ENCODE peak calls at places on chromosomes 5 and 9, in five cellular contexts. T is endothelial cell, O is GM23338, Y is GM06990, X is bronchial epithelial cell. R is an unnamed sample.
A peak's percentile ranks its signal among the peaks of the same experiment; 100 is the strongest.

GRCh38 chr9:114852050-114852594 is 46.3 kb upstream of the TNFSF15 start:
- DNase-seq in X (peak; percentile 33), T (no peak), Y (no peak), O (no peak), R (peak; percentile 73)

GRCh38 chr5:17398439-17398838 is 99.6 kb upstream of the TAF11L2 start:
- DNase-seq in X (peak; percentile 95), Y (no peak), O (no peak), T (no peak), R (peak; percentile 70)

GRCh38 chr5:149851211-149851610 is 93.4 kb downstream of the PDE6A start:
- DNase-seq in T (no peak), Y (no peak), X (no peak), O (no peak), R (no peak)

GRCh38 chr9:69937358-69937757 is 106.3 kb upstream of the MAMDC2 start:
- DNase-seq in Y (no peak), O (no peak), X (peak; percentile 80), T (no peak), R (no peak)

GRCh38 chr9:107732781-107733529 is 243.4 kb upstream of the KLF4 start:
- DNase-seq in T (no peak), Y (no peak), O (no peak), X (peak; percentile 60), R (peak; percentile 90)

GRCh38 chr9:114507726-114508125 is 2.5 kb upstream of the WHRN start:
- DNase-seq in Y (no peak), T (no peak), X (peak; percentile 52), O (peak; percentile 49), R (peak; percentile 43)

GRCh38 chr5:63205976-63206375 is 627.4 kb downstream of the LRRC70 start:
- DNase-seq in Y (no peak), T (no peak), X (no peak), O (peak; percentile 12), R (no peak)

GRCh38 chr5:180591249-180591887 is at the start of gene SCGB3A1:
- DNase-seq in X (no peak), T (no peak), Y (no peak), O (peak; percentile 63), R (no peak)

GRCh38 chr9:97980918-97981827 is 2.0 kb upstream of the ANP32B start:
- DNase-seq in T (no peak), O (no peak), Y (no peak), X (no peak), R (no peak)

GRCh38 chr5:59485629-59486439 is 407.7 kb downstream of the PDE4D start:
- DNase-seq in X (peak; percentile 34), O (no peak), Y (no peak), T (no peak), R (peak; percentile 57)

GRCh38 chr5:59486508-59486907 is 407.0 kb downstream of the PDE4D start:
- DNase-seq in O (no peak), T (no peak), X (no peak), Y (no peak), R (no peak)

GRCh38 chr5:59485104-59485503 is 408.4 kb downstream of the PDE4D start:
- DNase-seq in O (no peak), T (no peak), X (no peak), Y (no peak), R (no peak)

GRCh38 chr5:59484618-59485017 is 408.9 kb downstream of the PDE4D start:
- DNase-seq in T (no peak), O (no peak), X (no peak), Y (no peak), R (no peak)

DNA sequence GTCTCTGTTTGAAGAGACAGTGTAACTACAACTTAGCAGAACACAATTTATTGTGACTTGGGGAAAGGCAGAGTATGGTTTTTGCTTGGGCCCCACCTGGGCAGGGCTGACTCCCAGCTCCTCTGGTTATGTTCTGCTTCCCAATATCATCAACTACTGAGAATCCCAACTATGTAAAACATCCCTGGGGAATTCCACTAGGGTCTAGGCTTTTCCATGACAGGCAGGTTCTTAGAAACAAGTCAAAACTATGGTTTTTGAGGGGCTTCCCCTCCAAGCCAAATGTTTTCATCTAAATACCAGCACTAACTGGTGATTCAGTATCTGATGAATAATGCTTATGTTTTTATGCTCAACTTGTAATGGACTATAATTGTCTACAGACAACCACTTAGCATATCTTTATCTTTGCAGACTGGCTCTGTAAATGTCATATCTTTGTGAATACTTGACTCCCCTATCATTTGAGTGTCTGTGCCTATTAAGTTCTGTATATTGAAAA is 409.5 kb downstream of the PDE4D start:
- DNase-seq in Y (no peak), O (peak; percentile 55), T (no peak), X (peak; percentile 60), R (no peak)
- TF ChIP-seq CTCF in Y (no peak), O (no peak), T (no peak), X (no peak), R (no peak)

GRCh38 chr9:5773324-5773999 is 59.5 kb downstream of the ERMP1 start:
- DNase-seq in O (peak; percentile 42), X (no peak), T (no peak), Y (no peak), R (no peak)
- TF ChIP-seq CTCF in O (peak; percentile 56), X (no peak), T (no peak), Y (no peak), R (no peak)

GRCh38 chr5:38734353-38734752 is 111.5 kb upstream of the OSMR start:
- DNase-seq in Y (no peak), O (peak; percentile 84), T (no peak), X (no peak), R (no peak)
- TF ChIP-seq CTCF in Y (no peak), O (peak; percentile 63), T (no peak), X (no peak), R (no peak)

DNA sequence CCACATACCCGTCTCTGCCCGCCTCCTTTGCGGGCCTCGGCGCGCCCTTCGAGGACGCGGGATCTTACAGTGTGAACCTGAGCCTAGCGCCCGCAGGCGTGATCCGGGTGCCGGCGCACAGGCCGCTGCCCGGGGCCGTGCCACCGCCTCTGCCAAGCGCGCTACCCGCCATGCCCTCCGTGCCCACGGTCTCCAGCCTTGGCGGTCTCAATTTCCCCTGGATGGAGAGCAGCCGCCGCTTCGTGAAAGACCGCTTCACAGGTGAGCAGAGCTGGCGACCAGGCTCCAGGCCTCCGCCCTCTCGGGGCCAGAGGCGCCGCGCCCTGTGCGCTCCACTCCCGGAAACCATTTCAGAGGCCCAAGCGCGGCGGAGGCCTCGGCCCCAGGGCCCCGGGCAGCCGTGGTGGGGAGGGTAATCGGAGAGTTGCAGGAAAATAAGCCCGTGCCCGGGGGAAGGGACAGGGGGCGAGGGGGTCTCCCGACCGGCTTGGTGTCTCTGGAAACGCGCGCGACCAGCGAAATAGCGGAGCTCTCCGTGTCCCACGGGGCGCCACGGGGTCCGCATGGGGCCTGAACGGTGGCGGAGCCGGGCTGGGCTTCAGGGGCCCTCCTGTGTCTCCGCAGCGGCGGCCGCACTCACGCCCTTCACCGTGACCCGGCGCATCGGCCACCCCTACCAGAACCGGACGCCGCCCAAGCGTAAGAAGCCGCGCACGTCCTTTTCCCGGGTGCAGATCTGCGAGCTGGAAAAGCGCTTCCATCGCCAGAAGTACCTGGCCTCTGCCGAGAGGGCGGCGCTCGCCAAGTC is 682 bp downstream of the TLX3 start:
- DNase-seq in Y (no peak), O (no peak), X (no peak), T (peak; percentile 42), R (no peak)
- TF ChIP-seq CTCF in Y (peak; percentile 4), O (peak; percentile 53), X (peak; percentile 68), T (peak; percentile 66), R (no peak)

DNA sequence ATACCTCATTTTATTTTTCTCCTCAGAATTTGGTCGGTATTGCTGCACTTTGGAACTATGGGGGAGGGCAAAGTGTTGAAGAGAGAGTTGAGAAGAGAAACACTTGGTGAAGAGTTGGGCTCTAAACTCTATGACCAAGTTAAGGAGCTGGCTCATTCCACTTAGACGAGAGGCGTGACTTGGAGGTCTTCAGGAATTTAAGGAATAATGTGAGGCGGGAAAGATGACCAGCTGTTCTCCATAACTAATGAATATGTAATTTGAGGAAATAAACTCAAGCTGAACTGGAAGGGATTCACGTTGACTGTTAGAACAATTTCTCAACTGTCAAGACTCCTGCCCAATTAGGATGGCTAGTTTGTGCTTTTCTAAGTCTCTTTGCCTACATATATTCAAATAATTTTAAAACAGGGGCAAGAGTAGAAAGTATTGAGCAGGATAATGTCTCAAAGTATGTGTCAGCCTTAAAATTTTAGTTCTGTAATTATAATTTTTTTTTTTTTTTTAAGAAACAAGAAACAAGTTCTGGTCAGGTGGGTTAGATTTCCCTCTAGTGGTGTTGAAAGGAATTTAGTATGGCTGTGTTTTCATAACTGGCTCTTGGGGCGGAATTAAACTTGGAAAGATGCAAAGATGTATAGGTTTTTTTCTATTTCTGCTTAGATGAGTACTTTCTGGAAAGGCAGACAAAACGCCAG is 33.4 kb downstream of the TMEM252 start:
- DNase-seq in X (peak; percentile 25), Y (no peak), O (peak; percentile 32), T (no peak), R (peak; percentile 36)
- TF ChIP-seq CTCF in X (peak; percentile 46), Y (peak; percentile 55), O (peak; percentile 74), T (peak; percentile 90), R (peak; percentile 63)

GRCh38 chr5:6728011-6728794 is 15.0 kb downstream of the TENT4A start:
- DNase-seq in X (no peak), T (no peak), O (peak; percentile 56), Y (peak; percentile 78), R (no peak)
- TF ChIP-seq CTCF in X (no peak), T (no peak), O (no peak), Y (no peak), R (no peak)

GRCh38 chr5:34535944-34536628 is 120.0 kb upstream of the RAI14 start:
- DNase-seq in X (peak; percentile 83), Y (no peak), T (no peak), O (no peak), R (no peak)
- TF ChIP-seq CTCF in X (no peak), Y (no peak), T (no peak), O (no peak), R (no peak)

GRCh38 chr9:101446732-101447131 is 11.2 kb upstream of the ALDOB start:
- DNase-seq in T (no peak), X (no peak), Y (no peak), O (no peak), R (no peak)

GRCh38 chr9:101445353-101446029 is 9.9 kb upstream of the ALDOB start:
- DNase-seq in Y (no peak), X (no peak), O (no peak), T (no peak), R (peak; percentile 37)

GRCh38 chr9:101451498-101451897 is 15.9 kb upstream of the ALDOB start:
- DNase-seq in Y (no peak), X (no peak), O (no peak), T (no peak), R (no peak)

GRCh38 chr9:101448680-101449070 is 13.1 kb upstream of the ALDOB start:
- DNase-seq in X (no peak), Y (no peak), T (no peak), O (no peak), R (no peak)

DNA sequence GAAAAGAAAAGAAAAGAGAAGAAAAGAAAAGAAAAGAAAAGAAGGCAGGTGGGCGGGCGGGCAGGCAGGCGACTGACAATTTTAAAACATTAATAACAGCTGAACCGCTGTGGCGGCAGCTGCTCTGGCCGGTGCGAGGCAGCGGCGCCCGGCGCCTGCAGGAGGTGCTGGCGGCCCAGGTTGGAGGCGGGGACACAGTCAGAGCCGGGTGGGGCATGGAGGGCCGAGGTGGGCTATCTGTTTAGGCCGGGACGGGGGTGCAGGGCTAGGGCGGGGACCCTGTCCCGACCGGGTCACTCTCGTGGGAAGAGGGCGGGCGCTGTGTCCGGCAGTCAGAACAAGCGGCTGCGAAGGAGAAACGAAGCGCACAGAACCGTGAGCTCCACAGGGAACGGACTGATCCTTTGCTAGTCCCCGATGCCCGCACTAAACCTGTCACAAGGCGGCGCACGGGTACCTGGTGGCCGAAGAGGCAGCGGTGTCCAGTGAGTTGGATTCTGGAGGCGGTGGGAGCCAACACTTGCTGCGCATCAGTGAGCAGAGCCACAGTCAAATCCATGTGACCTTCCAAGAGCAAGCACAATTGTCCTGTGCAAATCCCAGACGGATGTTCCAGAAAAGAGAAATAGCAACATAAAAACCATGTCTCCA is 13.6 kb upstream of the ALDOB start:
- DNase-seq in T (peak; percentile 84), X (peak; percentile 50), Y (peak; percentile 75), O (peak; percentile 93), R (peak; percentile 75)
- TF ChIP-seq CTCF in T (peak; percentile 54), X (peak; percentile 57), Y (peak; percentile 69), O (peak; percentile 75), R (peak; percentile 64)

R was measured in MCF 10A.